ENCODE peak calls at places on chromosomes 4 and X, in six cellular contexts. G, S, W, B, H and O are unnamed samples.

GRCh38 chrX:33198561-33199279 is 12.6 kb downstream of the DMD start:
- DNase-seq in G (no peak), S (no peak), W (no peak), B (no peak), H (no peak), O (no peak)

GRCh38 chr4:145898926-145899531 is 39.6 kb downstream of the ZNF827 start:
- DNase-seq in G (no peak), S (no peak), W (no peak), B (no peak), H (no peak), O (no peak)

GRCh38 chr4:54902261-54902660 is 223.1 kb downstream of the KDR start:
- DNase-seq in G (peak), S (peak), W (no peak), B (no peak), H (no peak), O (no peak)

GRCh38 chrX:156002517-156002916 is 5.0 kb downstream of the IL9R start:
- DNase-seq in G (no peak), S (no peak), W (no peak), B (no peak), H (no peak), O (no peak)

GRCh38 chr4:41625531-41625930 is 87.6 kb downstream of the LIMCH1 start:
- DNase-seq in G (no peak), S (no peak), W (no peak), B (no peak), H (no peak), O (no peak)

GRCh38 chr4:56907009-56907408 is 691 bp upstream of the REST start:
- DNase-seq in G (no peak), S (no peak), W (no peak), B (peak), H (peak), O (peak)

GRCh38 chrX:119467433-119467832 is 811 bp upstream of the SLC25A5 start:
- DNase-seq in G (no peak), S (no peak), W (no peak), B (no peak), H (no peak), O (no peak)

GRCh38 chr4:100591156-100591876 is 73.5 kb upstream of the EMCN start:
- DNase-seq in G (no peak), S (no peak), W (no peak), B (no peak), H (no peak), O (no peak)

GRCh38 chr4:4433941-4434340 is 47.0 kb downstream of the NSG1 start:
- DNase-seq in G (no peak), S (no peak), W (no peak), B (no peak), H (no peak), O (no peak)

GRCh38 chrX:3609800-3610199 is 103.6 kb downstream of the PRKX start:
- DNase-seq in G (peak), S (no peak), W (no peak), B (no peak), H (no peak), O (no peak)

GRCh38 chr4:132108784-132109183 is 1040.3 kb upstream of the PCDH10 start:
- DNase-seq in G (peak), S (no peak), W (no peak), B (no peak), H (no peak), O (no peak)

GRCh38 chrX:107628662-107629532 is 587 bp downstream of the PRPS1 start:
- DNase-seq in G (no peak), S (peak), W (peak), B (peak), H (peak), O (peak)

GRCh38 chrX:42934020-42934701 is 156.2 kb upstream of the PPP1R2C start:
- DNase-seq in G (no peak), S (peak), W (no peak), B (no peak), H (no peak), O (no peak)

GRCh38 chr4:134463771-134464170 is 262.2 kb upstream of the PABPC4L start:
- DNase-seq in G (no peak), S (no peak), W (no peak), B (no peak), H (no peak), O (no peak)

GRCh38 chrX:39513836-39514235 is 583.9 kb downstream of the BCOR start:
- DNase-seq in G (no peak), S (peak), W (no peak), B (no peak), H (no peak), O (no peak)

GRCh38 chrX:133838761-133839676 is 146.4 kb downstream of the GPC3 start:
- DNase-seq in G (peak), S (peak), W (peak), B (peak), H (peak), O (peak)

GRCh38 chr4:1749370-1749769 is 28.0 kb downstream of the TACC3 start:
- DNase-seq in G (no peak), S (no peak), W (no peak), B (no peak), H (no peak), O (no peak)

GRCh38 chr4:102344520-102344954 is 745 bp downstream of the SLC39A8 start:
- DNase-seq in G (peak), S (peak), W (peak), B (peak), H (peak), O (peak)

GRCh38 chr4:99564921-99565320 is 1.1 kb upstream of the TRMT10A start:
- DNase-seq in G (no peak), S (no peak), W (no peak), B (no peak), H (no peak), O (peak)

GRCh38 chrX:4706961-4707360 is 993.5 kb upstream of the PRKX start:
- DNase-seq in G (no peak), S (no peak), W (no peak), B (no peak), H (no peak), O (no peak)

GRCh38 chr4:183297675-183298074 is 22.4 kb downstream of the CLDN22 start:
- DNase-seq in G (no peak), S (no peak), W (no peak), B (no peak), H (no peak), O (no peak)

GRCh38 chr4:137558951-137559350 is 26.7 kb upstream of the PCDH18 start:
- DNase-seq in G (peak), S (no peak), W (no peak), B (no peak), H (no peak), O (no peak)

GRCh38 chrX:76109654-76110053 is 63.2 kb upstream of the PBDC1 start:
- DNase-seq in G (no peak), S (no peak), W (no peak), B (no peak), H (no peak), O (no peak)

GRCh38 chr4:111937368-111937767 is 207.9 kb upstream of the FAM241A start:
- DNase-seq in G (peak), S (peak), W (no peak), B (no peak), H (no peak), O (no peak)

GRCh38 chr4:80173841-80174240 is 23.5 kb upstream of the PRDM8 start:
- DNase-seq in G (no peak), S (no peak), W (no peak), B (no peak), H (no peak), O (no peak)

GRCh38 chrX:20144491-20144890 is 2.9 kb upstream of the EIF1AX start:
- DNase-seq in G (peak), S (no peak), W (no peak), B (no peak), H (no peak), O (no peak)

GRCh38 chr4:18366136-18366535 is 344.6 kb upstream of the LCORL start:
- DNase-seq in G (no peak), S (no peak), W (no peak), B (no peak), H (no peak), O (no peak)